ENCODE peak calls at places on chromosomes 3 and 15, in seven cellular contexts. A is body of pancreas; E is left ventricle myocardium inferior; F is CD4-positive, alpha-beta T cell; D is uterus; G is sigmoid colon; Q is Peyer's patch. Y is an unnamed sample.
A peak's percentile ranks its signal among the peaks of the same experiment; 100 is the strongest.

GRCh38 chr3:43748179-43748578 is 57.4 kb downstream of the ABHD5 start:
- DNase-seq in A (no peak), E (no peak), F (no peak), D (no peak), G (no peak), Q (no peak), Y (no peak)

GRCh38 chr15:40902605-40903561 is 8.6 kb downstream of the VPS18 start:
- DNase-seq in A (peak; percentile 74), E (peak; percentile 48), F (no peak), D (no peak), G (no peak), Q (no peak), Y (no peak)

GRCh38 chr15:74011610-74012009 is 17.1 kb downstream of the PML start:
- DNase-seq in A (peak; percentile 36), E (peak; percentile 62), F (no peak), D (peak; percentile 63), G (peak; percentile 84), Q (no peak), Y (no peak)

GRCh38 chr15:65540314-65540713 is 10.1 kb downstream of the HACD3 start:
- DNase-seq in A (no peak), E (no peak), F (no peak), D (no peak), G (no peak), Q (no peak), Y (no peak)

GRCh38 chr3:76646921-76647562 is 392.9 kb upstream of the ROBO2 start:
- DNase-seq in A (no peak), E (no peak), F (no peak), D (no peak), G (no peak), Q (no peak), Y (no peak)

GRCh38 chr3:23277688-23278087 is 74.6 kb downstream of the UBE2E2 start:
- DNase-seq in A (no peak), E (no peak), F (no peak), D (no peak), G (no peak), Q (no peak), Y (no peak)

GRCh38 chr15:73922186-73923151 is 3.8 kb upstream of the LOXL1 start:
- DNase-seq in A (peak; percentile 29), E (peak; percentile 30), F (no peak), D (peak; percentile 50), G (no peak), Q (peak; percentile 41), Y (no peak)

GRCh38 chr3:157718835-157719234 is 215.6 kb upstream of the VEPH1 start:
- DNase-seq in A (no peak), E (no peak), F (no peak), D (no peak), G (no peak), Q (no peak), Y (no peak)

GRCh38 chr15:66711260-66711659 is 9.2 kb downstream of the SMAD6 start:
- DNase-seq in A (no peak), E (no peak), F (no peak), D (no peak), G (no peak), Q (no peak), Y (no peak)

GRCh38 chr3:28268989-28269388 is 27.6 kb downstream of the CMC1 start:
- DNase-seq in A (no peak), E (no peak), F (no peak), D (no peak), G (no peak), Q (no peak), Y (no peak)

GRCh38 chr15:60906275-60906674 is 322.8 kb downstream of the RORA start:
- DNase-seq in A (no peak), E (no peak), F (no peak), D (no peak), G (no peak), Q (no peak), Y (no peak)

GRCh38 chr3:128060473-128061381 is 8.5 kb downstream of the SEC61A1 start:
- DNase-seq in A (no peak), E (no peak), F (no peak), D (no peak), G (no peak), Q (no peak), Y (no peak)

GRCh38 chr3:105362021-105362665 is 4.6 kb upstream of the ALCAM start:
- DNase-seq in A (no peak), E (no peak), F (no peak), D (no peak), G (no peak), Q (no peak), Y (no peak)

GRCh38 chr15:51814616-51815015 is 14.8 kb upstream of the TMOD3 start:
- DNase-seq in A (no peak), E (no peak), F (no peak), D (no peak), G (no peak), Q (no peak), Y (no peak)

GRCh38 chr3:64836097-64836496 is 148.3 kb upstream of the ADAMTS9 start:
- DNase-seq in A (no peak), E (no peak), F (no peak), D (no peak), G (no peak), Q (no peak), Y (no peak)

GRCh38 chr3:64838150-64838735 is 150.4 kb upstream of the ADAMTS9 start:
- DNase-seq in A (no peak), E (no peak), F (no peak), D (no peak), G (no peak), Q (no peak), Y (no peak)

GRCh38 chr3:64832098-64832497 is 144.3 kb upstream of the ADAMTS9 start:
- DNase-seq in A (no peak), E (no peak), F (no peak), D (no peak), G (no peak), Q (no peak), Y (no peak)

DNA sequence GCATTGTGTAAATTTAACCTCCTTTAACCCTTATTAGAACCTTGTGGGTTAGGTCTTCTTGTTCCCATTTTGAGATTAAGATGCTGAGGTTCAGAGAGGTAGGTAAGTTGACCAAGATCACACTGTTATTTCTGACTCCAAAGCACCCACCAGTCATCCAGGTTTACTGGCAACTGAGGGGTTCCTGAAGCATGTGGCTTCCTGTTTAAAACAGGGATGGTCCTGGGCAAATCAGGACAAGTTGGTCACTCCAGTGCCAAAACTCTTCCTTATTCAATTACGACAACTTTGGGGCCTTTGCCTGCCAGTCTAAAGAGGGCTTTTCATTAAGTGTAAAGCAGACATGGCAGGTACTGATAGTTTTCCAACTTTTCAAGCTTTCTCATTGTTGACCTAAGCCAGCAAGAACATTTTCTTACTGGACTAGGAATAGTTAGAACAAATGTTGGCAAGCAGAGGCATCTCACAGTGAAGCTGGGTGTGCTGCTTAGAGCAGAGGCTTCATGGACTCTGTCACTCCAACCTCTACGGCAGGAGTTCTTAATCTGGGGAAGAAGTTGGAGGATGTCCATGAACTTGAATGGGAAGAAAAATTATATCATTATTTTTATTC is 149.4 kb upstream of the ADAMTS9 start:
- DNase-seq in A (no peak), E (no peak), F (no peak), D (no peak), G (no peak), Q (no peak), Y (no peak)
- H3K9me3 ChIP-seq in A (no peaks in the 10 kb centered on the region), E (no peaks in the 10 kb centered on the region), F (no peaks in the 10 kb centered on the region), D (no peaks in the 10 kb centered on the region), G (no peaks in the 10 kb centered on the region), Q (no peaks in the 10 kb centered on the region), Y (no peaks in the 10 kb centered on the region)

GRCh38 chr3:66393486-66394260 is 107.1 kb downstream of the LRIG1 start:
- DNase-seq in A (no peak), E (no peak), F (peak; percentile 52), D (no peak), G (peak; percentile 44), Q (no peak), Y (no peak)

GRCh38 chr3:66394261-66395249 is 106.3 kb downstream of the LRIG1 start:
- DNase-seq in A (no peak), E (no peak), F (no peak), D (no peak), G (peak; percentile 58), Q (peak; percentile 7), Y (no peak)

GRCh38 chr3:66390013-66390412 is 110.8 kb downstream of the LRIG1 start:
- DNase-seq in A (no peak), E (no peak), F (no peak), D (no peak), G (no peak), Q (no peak), Y (no peak)

GRCh38 chr3:66392966-66393485 is 107.8 kb downstream of the LRIG1 start:
- DNase-seq in A (no peak), E (no peak), F (no peak), D (no peak), G (peak; percentile 48), Q (no peak), Y (no peak)

GRCh38 chr3:66392512-66392911 is 108.3 kb downstream of the LRIG1 start:
- DNase-seq in A (no peak), E (no peak), F (no peak), D (no peak), G (peak; percentile 43), Q (no peak), Y (no peak)
- H3K27me3 ChIP-seq in A (no peaks in the 10 kb centered on the region), E (no peaks in the 10 kb centered on the region), F (no peaks in the 10 kb centered on the region), D (no peaks in the 10 kb centered on the region), G (no peaks in the 10 kb centered on the region), Q (no peaks in the 10 kb centered on the region), Y (no peaks in the 10 kb centered on the region)

GRCh38 chr3:182622241-182622545 is 171.1 kb upstream of the ATP11B start:
- DNase-seq in A (no peak), E (no peak), F (no peak), D (no peak), G (no peak), Q (no peak), Y (no peak)
- H3K9me3 ChIP-seq in A (no peaks in the 10 kb centered on the region), E (peaks cover 3% of the 10 kb centered on the region), F (no peaks in the 10 kb centered on the region), D (no peaks in the 10 kb centered on the region), G (no peaks in the 10 kb centered on the region), Q (no peaks in the 10 kb centered on the region), Y (no peaks in the 10 kb centered on the region)

GRCh38 chr15:79206940-79207339 is 75.6 kb upstream of the ANKRD34C start:
- DNase-seq in A (no peak), E (no peak), F (no peak), D (no peak), G (no peak), Q (no peak), Y (no peak)
- H3K27me3 ChIP-seq in A (no peaks in the 10 kb centered on the region), E (peaks cover 87% of the 10 kb centered on the region), F (peaks cover 42% of the 10 kb centered on the region), D (peaks cover 10% of the 10 kb centered on the region), G (no peaks in the 10 kb centered on the region), Q (peaks cover 4% of the 10 kb centered on the region), Y (peaks cover 13% of the 10 kb centered on the region)

GRCh38 chr3:33146791-33147445 is 33.1 kb downstream of the CRTAP start:
- DNase-seq in A (peak; percentile 36), E (no peak), F (no peak), D (no peak), G (no peak), Q (no peak), Y (no peak)
- H3K9me3 ChIP-seq in A (no peaks in the 10 kb centered on the region), E (no peaks in the 10 kb centered on the region), F (no peaks in the 10 kb centered on the region), D (no peaks in the 10 kb centered on the region), G (no peaks in the 10 kb centered on the region), Q (no peaks in the 10 kb centered on the region), Y (no peaks in the 10 kb centered on the region)

GRCh38 chr3:50455133-50455532 is 48.3 kb downstream of the CACNA2D2 start:
- DNase-seq in A (no peak), E (no peak), F (no peak), D (no peak), G (no peak), Q (no peak), Y (no peak)
- H3K27me3 ChIP-seq in A (no peaks in the 10 kb centered on the region), E (no peaks in the 10 kb centered on the region), F (no peaks in the 10 kb centered on the region), D (no peaks in the 10 kb centered on the region), G (no peaks in the 10 kb centered on the region), Q (no peaks in the 10 kb centered on the region), Y (no peaks in the 10 kb centered on the region)

Y was measured in small intestine.